ENCODE peak calls at places on chromosome 3, in four cellular contexts. One of them, this sample, is unnamed.
A peak's percentile ranks its signal among the peaks of the same experiment; 100 is the strongest.

GRCh38 chr3:25690768-25691548 is 26.3 kb upstream of the TOP2B start:
- DNase-seq in GM12878: no peak
- DNase-seq in K562: no peak
- DNase-seq in HepG2: no peak
- DNase-seq in this sample: no peak

GRCh38 chr3:170640737-170641171 is 54.9 kb upstream of the SLC7A14 start:
- DNase-seq in HepG2: no peak
- DNase-seq in GM12878: no peak
- DNase-seq in K562: peak; percentile 10
- DNase-seq in this sample: no peak

GRCh38 chr3:20669184-20669583 is 483.2 kb upstream of the SGO1 start:
- DNase-seq in K562: peak; percentile 28
- DNase-seq in HepG2: no peak
- DNase-seq in GM12878: no peak
- DNase-seq in this sample: no peak

GRCh38 chr3:72047472-72047871 is 262.5 kb upstream of the PROK2 start:
- DNase-seq in HepG2: no peak
- DNase-seq in GM12878: no peak
- DNase-seq in K562: no peak
- DNase-seq in this sample: no peak

GRCh38 chr3:55579499-55579898 is 92.4 kb upstream of the WNT5A start:
- DNase-seq in HepG2: no peak
- DNase-seq in K562: no peak
- DNase-seq in GM12878: no peak
- DNase-seq in this sample: no peak

GRCh38 chr3:111667621-111668239 is 72.6 kb upstream of the ZBED2 start:
- DNase-seq in HepG2: no peak
- DNase-seq in K562: no peak
- DNase-seq in GM12878: peak; percentile 69
- DNase-seq in this sample: no peak

GRCh38 chr3:47261301-47261700 is 21.3 kb downstream of the KIF9 start:
- DNase-seq in GM12878: no peak
- DNase-seq in K562: no peak
- DNase-seq in HepG2: no peak
- DNase-seq in this sample: no peak

GRCh38 chr3:71629289-71630252 is 46.0 kb upstream of the FOXP1 start:
- DNase-seq in HepG2: no peak
- DNase-seq in GM12878: no peak
- DNase-seq in K562: no peak
- DNase-seq in this sample: no peak

GRCh38 chr3:14565791-14566588 is 25.8 kb upstream of the GRIP2 start:
- DNase-seq in HepG2: no peak
- DNase-seq in GM12878: no peak
- DNase-seq in K562: no peak
- DNase-seq in this sample: no peak

GRCh38 chr3:105119801-105120340 is 246.8 kb upstream of the ALCAM start:
- DNase-seq in GM12878: no peak
- DNase-seq in HepG2: no peak
- DNase-seq in K562: no peak
- DNase-seq in this sample: no peak

GRCh38 chr3:16513141-16514020 is at the start of gene RFTN1:
- DNase-seq in GM12878: no peak
- DNase-seq in HepG2: no peak
- DNase-seq in K562: peak; percentile 7
- DNase-seq in this sample: peak; percentile 51

GRCh38 chr3:44048196-44048924 is 193.3 kb upstream of the TOPAZ1 start:
- DNase-seq in GM12878: no peak
- DNase-seq in K562: no peak
- DNase-seq in HepG2: no peak
- DNase-seq in this sample: no peak

GRCh38 chr3:73101916-73102315 is 40.5 kb downstream of the EBLN2 start:
- DNase-seq in K562: no peak
- DNase-seq in HepG2: peak; percentile 61
- DNase-seq in GM12878: no peak
- DNase-seq in this sample: no peak

GRCh38 chr3:28322464-28322863 is 26.1 kb upstream of the ZCWPW2 start:
- DNase-seq in HepG2: no peak
- DNase-seq in K562: no peak
- DNase-seq in GM12878: no peak
- DNase-seq in this sample: no peak

GRCh38 chr3:62679988-62680387 is 195.2 kb downstream of the CADPS start:
- DNase-seq in HepG2: no peak
- DNase-seq in GM12878: no peak
- DNase-seq in K562: no peak
- DNase-seq in this sample: no peak

GRCh38 chr3:188156051-188156450 is 2.1 kb downstream of the LPP start:
- DNase-seq in HepG2: no peak
- DNase-seq in K562: no peak
- DNase-seq in GM12878: no peak
- DNase-seq in this sample: no peak

GRCh38 chr3:67401911-67402310 is 252.5 kb downstream of the SUCLG2 start:
- DNase-seq in GM12878: no peak
- DNase-seq in HepG2: peak; percentile 3
- DNase-seq in K562: no peak
- DNase-seq in this sample: no peak

GRCh38 chr3:71301001-71301400 is 282.5 kb downstream of the FOXP1 start:
- DNase-seq in GM12878: peak; percentile 2
- DNase-seq in HepG2: no peak
- DNase-seq in K562: no peak
- DNase-seq in this sample: no peak

GRCh38 chr3:128345195-128345594 is 121.5 kb downstream of the DNAJB8 start:
- DNase-seq in HepG2: no peak
- DNase-seq in K562: peak; percentile 66
- DNase-seq in GM12878: no peak
- DNase-seq in this sample: no peak

GRCh38 chr3:188624384-188624783 is 470.4 kb downstream of the LPP start:
- DNase-seq in K562: no peak
- DNase-seq in GM12878: no peak
- DNase-seq in HepG2: no peak
- DNase-seq in this sample: no peak

GRCh38 chr3:151960956-151961580 is 87.6 kb downstream of the SUCNR1 start:
- DNase-seq in HepG2: no peak
- DNase-seq in GM12878: no peak
- DNase-seq in K562: no peak
- DNase-seq in this sample: no peak

GRCh38 chr3:196341142-196341541 is 3.0 kb upstream of the TM4SF19 start:
- DNase-seq in GM12878: no peak
- DNase-seq in K562: peak; percentile 37
- DNase-seq in HepG2: no peak
- DNase-seq in this sample: no peak

GRCh38 chr3:59426851-59427565 is 377.2 kb upstream of the CFAP20DC start:
- DNase-seq in HepG2: no peak
- DNase-seq in K562: no peak
- DNase-seq in GM12878: no peak
- DNase-seq in this sample: no peak

GRCh38 chr3:33131328-33132018 is 17.7 kb downstream of the CRTAP start:
- DNase-seq in GM12878: no peak
- DNase-seq in K562: peak; percentile 78
- DNase-seq in HepG2: peak; percentile 66
- DNase-seq in this sample: peak; percentile 78

GRCh38 chr3:25427155-25428002 is 684 bp upstream of the RARB start:
- DNase-seq in K562: no peak
- DNase-seq in HepG2: peak; percentile 42
- DNase-seq in GM12878: no peak
- DNase-seq in this sample: no peak

GRCh38 chr3:53157974-53158580 is 2.9 kb upstream of the PRKCD start:
- DNase-seq in K562: no peak
- DNase-seq in GM12878: no peak
- DNase-seq in HepG2: no peak
- DNase-seq in this sample: no peak

GRCh38 chr3:183080628-183081027 is 18.7 kb downstream of the MCCC1 start:
- DNase-seq in GM12878: no peak
- DNase-seq in K562: no peak
- DNase-seq in HepG2: no peak
- DNase-seq in this sample: no peak

GRCh38 chr3:51687472-51688205 is 16.6 kb downstream of the TEX264 start:
- DNase-seq in HepG2: no peak
- DNase-seq in GM12878: no peak
- DNase-seq in K562: no peak
- DNase-seq in this sample: no peak

GRCh38 chr3:72123908-72124441 is 339.0 kb upstream of the PROK2 start:
- DNase-seq in K562: peak; percentile 64
- DNase-seq in HepG2: peak; percentile 21
- DNase-seq in GM12878: peak; percentile 19
- DNase-seq in this sample: peak; percentile 41

GRCh38 chr3:7779331-7779730 is 722.3 kb upstream of the LMCD1 start:
- DNase-seq in GM12878: no peak
- DNase-seq in HepG2: no peak
- DNase-seq in K562: no peak
- DNase-seq in this sample: no peak

GRCh38 chr3:195899701-195900425 is 8.5 kb downstream of the TNK2 start:
- DNase-seq in K562: no peak
- DNase-seq in HepG2: no peak
- DNase-seq in GM12878: no peak
- DNase-seq in this sample: no peak

GRCh38 chr3:14377044-14377837 is 25.2 kb upstream of the SLC6A6 start:
- DNase-seq in GM12878: no peak
- DNase-seq in K562: no peak
- DNase-seq in HepG2: no peak
- DNase-seq in this sample: no peak

GRCh38 chr3:176950743-176951142 is 246.5 kb downstream of the TBL1XR1 start:
- DNase-seq in GM12878: no peak
- DNase-seq in HepG2: no peak
- DNase-seq in K562: no peak
- DNase-seq in this sample: no peak

GRCh38 chr3:186496635-186497034 is 47.5 kb downstream of the CRYGS start:
- DNase-seq in K562: no peak
- DNase-seq in HepG2: no peak
- DNase-seq in GM12878: no peak
- DNase-seq in this sample: no peak

GRCh38 chr3:60841355-60841754 is 409.9 kb downstream of the FHIT start:
- DNase-seq in GM12878: no peak
- DNase-seq in HepG2: peak; percentile 74
- DNase-seq in K562: no peak
- DNase-seq in this sample: no peak
- TF ChIP-seq FOXK2 in GM12878: no peak
- TF ChIP-seq FOXK2 in HepG2: no peak
- TF ChIP-seq FOXK2 in K562: no peak
- TF ChIP-seq FOXK2 in this sample: no peak

GRCh38 chr3:9951962-9952805 is at the start of gene PRRT3:
- DNase-seq in HepG2: no peak
- DNase-seq in GM12878: no peak
- DNase-seq in K562: peak; percentile 73
- DNase-seq in this sample: peak; percentile 67
- TF ChIP-seq FOXK2 in HepG2: no peak
- TF ChIP-seq FOXK2 in GM12878: peak; percentile 66
- TF ChIP-seq FOXK2 in K562: no peak
- TF ChIP-seq FOXK2 in this sample: no peak

DNA sequence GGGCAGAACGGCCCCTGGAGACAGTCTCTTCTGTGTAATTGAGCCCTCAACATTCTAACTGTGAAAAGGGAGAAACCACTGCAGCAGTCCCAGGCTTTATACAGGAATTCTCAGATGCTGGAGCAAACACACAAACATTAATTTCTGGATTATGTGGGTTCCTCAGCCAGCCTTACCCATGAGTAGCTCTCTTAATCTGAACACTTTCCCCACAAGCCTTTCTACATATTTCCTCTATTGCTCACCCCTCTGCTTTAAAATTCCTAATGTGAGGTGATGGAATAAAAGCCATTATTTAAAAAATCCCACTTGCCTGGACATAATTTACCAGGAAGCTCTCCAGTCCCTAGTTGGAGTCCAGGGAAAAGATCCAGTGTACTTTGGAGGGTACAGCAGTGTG is 139.0 kb downstream of the CTNNB1 start:
- DNase-seq in GM12878: no peak
- DNase-seq in HepG2: no peak
- DNase-seq in K562: no peak
- DNase-seq in this sample: no peak
- TF ChIP-seq FOXK2 in GM12878: no peak
- TF ChIP-seq FOXK2 in HepG2: no peak
- TF ChIP-seq FOXK2 in K562: no peak
- TF ChIP-seq FOXK2 in this sample: no peak

GRCh38 chr3:29755416-29755815 is 474.5 kb downstream of the RBMS3 start:
- DNase-seq in GM12878: no peak
- DNase-seq in HepG2: no peak
- DNase-seq in K562: no peak
- DNase-seq in this sample: no peak
- TF ChIP-seq FOXK2 in GM12878: no peak
- TF ChIP-seq FOXK2 in HepG2: no peak
- TF ChIP-seq FOXK2 in K562: no peak
- TF ChIP-seq FOXK2 in this sample: no peak

DNA sequence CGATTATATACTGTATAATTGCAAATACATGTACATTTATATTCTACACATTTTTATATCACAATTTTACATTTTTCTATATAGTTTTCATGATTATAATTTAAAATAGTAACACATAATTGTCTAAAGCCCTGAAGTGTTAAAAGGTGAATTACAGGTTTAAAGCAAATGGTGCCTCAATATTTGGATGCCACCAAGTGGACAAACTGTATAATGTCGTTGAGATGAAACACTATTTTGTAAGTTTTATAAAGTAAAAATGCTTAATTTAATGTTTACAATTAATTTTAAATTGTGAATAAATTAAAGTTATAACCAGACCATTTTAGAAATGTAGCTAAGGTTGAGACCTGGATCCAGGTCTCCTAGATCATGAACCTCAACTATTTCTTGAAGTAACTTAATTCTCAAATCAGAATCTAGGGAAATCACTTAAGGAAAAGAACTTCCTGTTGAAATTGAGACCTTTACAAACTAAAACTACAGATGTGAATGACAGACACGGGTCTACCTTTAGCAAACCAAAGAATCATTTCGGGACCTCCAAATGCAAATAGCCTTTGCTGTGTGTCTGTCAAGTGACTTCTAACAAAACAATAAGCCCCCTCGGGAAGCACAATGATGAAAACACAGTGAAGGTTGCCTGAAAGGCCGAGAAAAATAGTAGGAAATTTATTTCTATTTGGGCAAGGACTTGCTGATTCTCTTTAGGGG is 37.8 kb downstream of the EHHADH start:
- DNase-seq in HepG2: peak; percentile 14
- DNase-seq in GM12878: no peak
- DNase-seq in K562: peak; percentile 32
- DNase-seq in this sample: no peak
- TF ChIP-seq FOXK2 in HepG2: no peak
- TF ChIP-seq FOXK2 in GM12878: no peak
- TF ChIP-seq FOXK2 in K562: no peak
- TF ChIP-seq FOXK2 in this sample: no peak